ENCODE peak calls at places on chromosome 3, in nine cellular contexts. One of them, this sample, is unnamed.

GRCh38 chr3:11238057-11238456 is 34.1 kb upstream of the ATG7 start:
- DNase-seq in body of pancreas: no peak
- DNase-seq in spleen: no peak
- DNase-seq in HepG2: no peak
- DNase-seq in IMR-90: peak; percentile 95
- DNase-seq in breast epithelium: no peak
- DNase-seq in lower leg skin: no peak
- DNase-seq in upper lobe of left lung: no peak
- DNase-seq in Peyer's patch: no peak
- DNase-seq in this sample: no peak

GRCh38 chr3:115825046-115825445 is 201.7 kb downstream of the GAP43 start:
- DNase-seq in spleen: no peak
- DNase-seq in upper lobe of left lung: no peak
- DNase-seq in breast epithelium: no peak
- DNase-seq in IMR-90: peak; percentile 80
- DNase-seq in body of pancreas: no peak
- DNase-seq in lower leg skin: no peak
- DNase-seq in Peyer's patch: no peak
- DNase-seq in HepG2: peak; percentile 55
- DNase-seq in this sample: no peak

GRCh38 chr3:132119531-132119930 is 84.7 kb upstream of the CPNE4 start:
- DNase-seq in IMR-90: no peak
- DNase-seq in lower leg skin: no peak
- DNase-seq in breast epithelium: no peak
- DNase-seq in Peyer's patch: no peak
- DNase-seq in spleen: no peak
- DNase-seq in HepG2: no peak
- DNase-seq in upper lobe of left lung: no peak
- DNase-seq in body of pancreas: no peak
- DNase-seq in this sample: no peak

GRCh38 chr3:46677096-46677702 is 16.3 kb downstream of the ALS2CL start:
- DNase-seq in IMR-90: peak; percentile 27
- DNase-seq in upper lobe of left lung: no peak
- DNase-seq in body of pancreas: peak; percentile 59
- DNase-seq in spleen: no peak
- DNase-seq in Peyer's patch: peak; percentile 54
- DNase-seq in lower leg skin: no peak
- DNase-seq in HepG2: no peak
- DNase-seq in breast epithelium: no peak
- DNase-seq in this sample: no peak

GRCh38 chr3:159672728-159673471 is 315.7 kb upstream of the IL12A start:
- DNase-seq in body of pancreas: no peak
- DNase-seq in upper lobe of left lung: no peak
- DNase-seq in spleen: no peak
- DNase-seq in lower leg skin: no peak
- DNase-seq in HepG2: no peak
- DNase-seq in breast epithelium: no peak
- DNase-seq in Peyer's patch: no peak
- DNase-seq in IMR-90: no peak
- DNase-seq in this sample: no peak

GRCh38 chr3:164030194-164030593 is 1048.1 kb downstream of the SI start:
- DNase-seq in HepG2: no peak
- DNase-seq in spleen: no peak
- DNase-seq in breast epithelium: no peak
- DNase-seq in IMR-90: no peak
- DNase-seq in Peyer's patch: no peak
- DNase-seq in upper lobe of left lung: no peak
- DNase-seq in body of pancreas: no peak
- DNase-seq in lower leg skin: no peak
- DNase-seq in this sample: no peak

GRCh38 chr3:89698208-89698830 is 590.9 kb downstream of the EPHA3 start:
- DNase-seq in breast epithelium: no peak
- DNase-seq in Peyer's patch: no peak
- DNase-seq in IMR-90: no peak
- DNase-seq in spleen: no peak
- DNase-seq in body of pancreas: no peak
- DNase-seq in upper lobe of left lung: no peak
- DNase-seq in HepG2: no peak
- DNase-seq in lower leg skin: no peak
- DNase-seq in this sample: no peak

GRCh38 chr3:97293596-97294131 is 470.9 kb upstream of the ARL6 start:
- DNase-seq in HepG2: no peak
- DNase-seq in lower leg skin: no peak
- DNase-seq in body of pancreas: no peak
- DNase-seq in upper lobe of left lung: peak; percentile 24
- DNase-seq in breast epithelium: no peak
- DNase-seq in spleen: no peak
- DNase-seq in Peyer's patch: no peak
- DNase-seq in IMR-90: no peak
- DNase-seq in this sample: no peak

GRCh38 chr3:143002083-143002712 is 828 bp downstream of the U2SURP start:
- DNase-seq in body of pancreas: no peak
- DNase-seq in spleen: no peak
- DNase-seq in HepG2: peak; percentile 47
- DNase-seq in lower leg skin: no peak
- DNase-seq in IMR-90: peak; percentile 25
- DNase-seq in upper lobe of left lung: no peak
- DNase-seq in breast epithelium: no peak
- DNase-seq in Peyer's patch: no peak
- DNase-seq in this sample: no peak

GRCh38 chr3:194661946-194662345 is 10.0 kb downstream of the LSG1 start:
- DNase-seq in spleen: no peak
- DNase-seq in IMR-90: no peak
- DNase-seq in HepG2: no peak
- DNase-seq in lower leg skin: no peak
- DNase-seq in Peyer's patch: no peak
- DNase-seq in breast epithelium: no peak
- DNase-seq in upper lobe of left lung: no peak
- DNase-seq in body of pancreas: no peak
- DNase-seq in this sample: no peak

GRCh38 chr3:197541756-197542539 is 13.8 kb downstream of the BDH1 start:
- DNase-seq in upper lobe of left lung: no peak
- DNase-seq in HepG2: no peak
- DNase-seq in IMR-90: peak; percentile 73
- DNase-seq in breast epithelium: no peak
- DNase-seq in Peyer's patch: peak; percentile 46
- DNase-seq in lower leg skin: peak; percentile 62
- DNase-seq in spleen: no peak
- DNase-seq in body of pancreas: peak; percentile 46
- DNase-seq in this sample: peak; percentile 72

GRCh38 chr3:63617391-63617790 is 35.1 kb upstream of the SNTN start:
- DNase-seq in spleen: no peak
- DNase-seq in lower leg skin: no peak
- DNase-seq in upper lobe of left lung: no peak
- DNase-seq in body of pancreas: no peak
- DNase-seq in Peyer's patch: no peak
- DNase-seq in HepG2: no peak
- DNase-seq in IMR-90: no peak
- DNase-seq in breast epithelium: no peak
- DNase-seq in this sample: no peak

GRCh38 chr3:73719413-73719831 is 94.7 kb upstream of the PDZRN3 start:
- DNase-seq in upper lobe of left lung: no peak
- DNase-seq in IMR-90: peak; percentile 83
- DNase-seq in breast epithelium: no peak
- DNase-seq in lower leg skin: no peak
- DNase-seq in body of pancreas: no peak
- DNase-seq in spleen: no peak
- DNase-seq in HepG2: no peak
- DNase-seq in Peyer's patch: no peak
- DNase-seq in this sample: peak; percentile 48

GRCh38 chr3:158152186-158152585 is 42.3 kb downstream of the RSRC1 start:
- DNase-seq in HepG2: no peak
- DNase-seq in Peyer's patch: no peak
- DNase-seq in lower leg skin: no peak
- DNase-seq in IMR-90: peak; percentile 59
- DNase-seq in upper lobe of left lung: no peak
- DNase-seq in spleen: no peak
- DNase-seq in body of pancreas: no peak
- DNase-seq in breast epithelium: no peak
- DNase-seq in this sample: no peak

GRCh38 chr3:79751703-79752102 is 16.1 kb downstream of the ROBO1 start:
- DNase-seq in upper lobe of left lung: no peak
- DNase-seq in body of pancreas: no peak
- DNase-seq in spleen: no peak
- DNase-seq in HepG2: no peak
- DNase-seq in breast epithelium: no peak
- DNase-seq in lower leg skin: no peak
- DNase-seq in IMR-90: no peak
- DNase-seq in Peyer's patch: no peak
- DNase-seq in this sample: no peak
- TF ChIP-seq CTCF in upper lobe of left lung: no peak
- TF ChIP-seq CTCF in body of pancreas: no peak
- TF ChIP-seq CTCF in spleen: no peak
- TF ChIP-seq CTCF in HepG2: no peak
- TF ChIP-seq CTCF in breast epithelium: no peak
- TF ChIP-seq CTCF in lower leg skin: no peak
- TF ChIP-seq CTCF in IMR-90: no peak
- TF ChIP-seq CTCF in Peyer's patch: no peak
- TF ChIP-seq CTCF in this sample: no peak

DNA sequence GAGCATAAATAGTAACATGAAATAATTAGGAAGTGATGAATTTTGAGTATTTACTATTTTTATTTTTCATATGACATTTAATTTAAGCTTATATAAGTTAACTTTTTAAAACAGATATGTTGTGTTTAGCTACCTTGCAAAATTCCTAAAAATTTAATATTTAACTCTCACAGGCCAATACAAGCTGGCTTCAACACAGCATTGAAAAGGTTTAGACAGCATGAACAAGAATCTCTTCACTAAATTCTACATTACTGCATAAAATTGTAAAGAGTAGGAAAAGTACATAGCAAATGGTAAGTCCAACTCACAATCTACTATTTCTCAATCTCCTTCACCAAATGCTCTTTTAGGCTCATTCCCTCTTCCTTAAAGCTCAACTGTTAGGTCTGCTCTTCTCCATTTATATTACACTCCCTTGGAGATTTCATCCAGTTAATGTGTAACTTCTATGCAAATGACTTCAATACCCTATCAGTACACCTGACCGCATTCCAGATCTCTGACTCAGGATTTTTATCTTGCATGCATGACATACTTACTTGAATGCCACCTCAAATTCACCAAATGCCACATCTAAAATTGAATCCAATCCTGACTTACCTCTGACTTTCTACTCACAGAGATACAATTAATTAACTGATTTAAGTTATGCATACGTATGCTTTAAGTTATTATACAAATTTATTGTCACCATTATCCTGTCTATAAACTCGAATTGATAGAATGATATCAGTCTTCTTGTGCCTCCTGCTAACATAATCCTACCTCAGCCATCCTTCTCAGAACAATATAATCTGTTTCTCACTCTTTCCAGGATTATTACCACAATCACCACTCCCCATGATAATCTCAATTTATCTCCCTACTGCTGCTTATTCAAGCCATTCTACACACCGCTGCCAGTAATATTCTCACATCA is 127.0 kb downstream of the STAG1 start:
- DNase-seq in HepG2: peak; percentile 90
- DNase-seq in lower leg skin: no peak
- DNase-seq in breast epithelium: no peak
- DNase-seq in upper lobe of left lung: no peak
- DNase-seq in Peyer's patch: no peak
- DNase-seq in body of pancreas: peak; percentile 82
- DNase-seq in spleen: no peak
- DNase-seq in IMR-90: no peak
- DNase-seq in this sample: no peak
- TF ChIP-seq POLR2A in HepG2: no peak
- TF ChIP-seq POLR2A in lower leg skin: no peak
- TF ChIP-seq POLR2A in breast epithelium: no peak
- TF ChIP-seq POLR2A in upper lobe of left lung: no peak
- TF ChIP-seq POLR2A in Peyer's patch: no peak
- TF ChIP-seq POLR2A in body of pancreas: peak; percentile 38
- TF ChIP-seq POLR2A in spleen: no peak
- TF ChIP-seq POLR2A in IMR-90: no peak
- TF ChIP-seq POLR2A in this sample: no peak

GRCh38 chr3:174862666-174863065 is 3.5 kb downstream of the NAALADL2 start:
- DNase-seq in spleen: no peak
- DNase-seq in breast epithelium: no peak
- DNase-seq in body of pancreas: no peak
- DNase-seq in IMR-90: peak; percentile 28
- DNase-seq in upper lobe of left lung: no peak
- DNase-seq in HepG2: no peak
- DNase-seq in Peyer's patch: no peak
- DNase-seq in lower leg skin: no peak
- DNase-seq in this sample: no peak

GRCh38 chr3:174859756-174860155 is 622 bp downstream of the NAALADL2 start:
- DNase-seq in body of pancreas: no peak
- DNase-seq in IMR-90: no peak
- DNase-seq in Peyer's patch: no peak
- DNase-seq in breast epithelium: no peak
- DNase-seq in upper lobe of left lung: no peak
- DNase-seq in spleen: no peak
- DNase-seq in lower leg skin: no peak
- DNase-seq in HepG2: no peak
- DNase-seq in this sample: no peak

GRCh38 chr3:174863488-174863887 is 4.4 kb downstream of the NAALADL2 start:
- DNase-seq in body of pancreas: no peak
- DNase-seq in breast epithelium: peak; percentile 71
- DNase-seq in HepG2: no peak
- DNase-seq in Peyer's patch: no peak
- DNase-seq in lower leg skin: peak; percentile 25
- DNase-seq in IMR-90: peak; percentile 37
- DNase-seq in spleen: no peak
- DNase-seq in upper lobe of left lung: no peak
- DNase-seq in this sample: no peak

GRCh38 chr3:174859109-174859735 is at the start of gene NAALADL2:
- DNase-seq in upper lobe of left lung: no peak
- DNase-seq in Peyer's patch: no peak
- DNase-seq in breast epithelium: no peak
- DNase-seq in lower leg skin: no peak
- DNase-seq in HepG2: no peak
- DNase-seq in body of pancreas: peak; percentile 11
- DNase-seq in spleen: no peak
- DNase-seq in IMR-90: no peak
- DNase-seq in this sample: no peak

DNA sequence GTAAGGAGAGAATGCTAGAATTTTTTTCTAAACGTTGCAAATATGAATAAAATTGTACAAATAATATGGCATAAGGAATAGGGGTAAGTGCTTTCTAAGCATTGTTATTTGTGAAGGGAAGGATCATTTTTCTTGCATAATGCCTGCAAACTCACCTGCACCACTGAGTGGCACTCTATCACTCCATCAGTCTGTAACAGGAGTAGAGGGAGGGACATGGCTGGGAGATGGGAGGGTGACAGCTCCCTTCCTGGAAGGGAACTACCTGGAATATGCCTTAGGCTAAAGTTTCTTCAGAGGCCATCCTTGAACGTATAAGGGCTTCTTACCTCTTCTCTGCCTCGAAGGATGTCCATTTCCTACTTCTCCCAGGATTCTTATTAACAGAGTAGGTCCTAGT is 3.0 kb downstream of the NAALADL2 start:
- DNase-seq in lower leg skin: no peak
- DNase-seq in HepG2: peak; percentile 1
- DNase-seq in upper lobe of left lung: no peak
- DNase-seq in spleen: no peak
- DNase-seq in Peyer's patch: peak; percentile 69
- DNase-seq in IMR-90: no peak
- DNase-seq in body of pancreas: no peak
- DNase-seq in breast epithelium: peak; percentile 57
- DNase-seq in this sample: no peak
- TF ChIP-seq CTCF in lower leg skin: no peak
- TF ChIP-seq CTCF in HepG2: peak; percentile 21
- TF ChIP-seq CTCF in upper lobe of left lung: peak; percentile 51
- TF ChIP-seq CTCF in spleen: no peak
- TF ChIP-seq CTCF in Peyer's patch: peak; percentile 54
- TF ChIP-seq CTCF in IMR-90: no peak
- TF ChIP-seq CTCF in body of pancreas: peak; percentile 27
- TF ChIP-seq CTCF in breast epithelium: peak; percentile 46
- TF ChIP-seq CTCF in this sample: no peak

GRCh38 chr3:8963137-8963853 is at the start of gene RAD18:
- DNase-seq in lower leg skin: peak; percentile 86
- DNase-seq in body of pancreas: peak; percentile 92
- DNase-seq in HepG2: peak; percentile 83
- DNase-seq in upper lobe of left lung: peak; percentile 97
- DNase-seq in breast epithelium: peak; percentile 88
- DNase-seq in spleen: peak; percentile 96
- DNase-seq in IMR-90: peak; percentile 89
- DNase-seq in Peyer's patch: peak; percentile 96
- DNase-seq in this sample: peak; percentile 87
- TF ChIP-seq POLR2A in lower leg skin: no peak
- TF ChIP-seq POLR2A in body of pancreas: peak; percentile 48
- TF ChIP-seq POLR2A in HepG2: peak; percentile 59
- TF ChIP-seq POLR2A in upper lobe of left lung: peak; percentile 46
- TF ChIP-seq POLR2A in breast epithelium: no peak
- TF ChIP-seq POLR2A in spleen: peak; percentile 6
- TF ChIP-seq POLR2A in IMR-90: peak; percentile 57
- TF ChIP-seq POLR2A in Peyer's patch: no peak
- TF ChIP-seq POLR2A in this sample: no peak

This sample was measured in ovary.